ENCODE peak calls at places on chromosomes 11 and 22, in nine cellular contexts. H is A549, A is HCT116, Z is Panc1, C is GM23338, M is SK-N-SH, J is GM12878, E is HepG2, K is K562. O is an unnamed sample.

GRCh38 chr11:79193663-79194062 is 247.2 kb downstream of the TENM4 start:
- DNase-seq in H (no peak), A (no peak), Z (no peak), C (no peak), M (no peak), J (no peak), E (no peak), K (no peak), O (no peak)

GRCh38 chr11:29129850-29130249 is 887.0 kb downstream of the KCNA4 start:
- DNase-seq in H (peak), A (no peak), Z (no peak), C (no peak), M (no peak), J (no peak), E (no peak), K (no peak), O (no peak)

GRCh38 chr22:30250713-30251267 is 4.2 kb upstream of the LIF start:
- DNase-seq in H (peak), A (no peak), Z (no peak), C (no peak), M (peak), J (no peak), E (no peak), K (no peak), O (no peak)

GRCh38 chr11:112587664-112588063 is 327.0 kb upstream of the PLET1 start:
- DNase-seq in H (no peak), A (no peak), Z (no peak), C (no peak), M (no peak), J (no peak), E (no peak), K (no peak), O (no peak)

GRCh38 chr11:84564180-84564866 is 1062.8 kb downstream of the DLG2 start:
- DNase-seq in H (peak), A (peak), Z (peak), C (peak), M (peak), J (no peak), E (peak), K (peak), O (peak)

GRCh38 chr22:43262990-43263644 is 76.2 kb upstream of the TTLL12 start:
- DNase-seq in H (no peak), A (no peak), Z (no peak), C (no peak), M (no peak), J (peak), E (peak), K (peak), O (peak)

GRCh38 chr11:14244926-14245325 is 114.1 kb downstream of the RRAS2 start:
- DNase-seq in H (no peak), A (no peak), Z (no peak), C (no peak), M (no peak), J (no peak), E (no peak), K (no peak), O (no peak)

GRCh38 chr11:66863428-66864125 is 6.7 kb downstream of the LRFN4 start:
- DNase-seq in H (no peak), A (no peak), Z (no peak), C (no peak), M (no peak), J (no peak), E (no peak), K (no peak), O (no peak)

GRCh38 chr11:2086239-2087040 is 52.7 kb downstream of the IGF2 start:
- DNase-seq in H (no peak), A (no peak), Z (no peak), C (no peak), M (no peak), J (no peak), E (no peak), K (no peak), O (no peak)

GRCh38 chr22:49492308-49492707 is 335.4 kb downstream of the BRD1 start:
- DNase-seq in H (no peak), A (no peak), Z (no peak), C (no peak), M (no peak), J (no peak), E (no peak), K (no peak), O (no peak)

GRCh38 chr11:107719557-107720304 is 7.9 kb upstream of the SLN start:
- DNase-seq in H (no peak), A (no peak), Z (no peak), C (no peak), M (no peak), J (no peak), E (no peak), K (no peak), O (no peak)

DNA sequence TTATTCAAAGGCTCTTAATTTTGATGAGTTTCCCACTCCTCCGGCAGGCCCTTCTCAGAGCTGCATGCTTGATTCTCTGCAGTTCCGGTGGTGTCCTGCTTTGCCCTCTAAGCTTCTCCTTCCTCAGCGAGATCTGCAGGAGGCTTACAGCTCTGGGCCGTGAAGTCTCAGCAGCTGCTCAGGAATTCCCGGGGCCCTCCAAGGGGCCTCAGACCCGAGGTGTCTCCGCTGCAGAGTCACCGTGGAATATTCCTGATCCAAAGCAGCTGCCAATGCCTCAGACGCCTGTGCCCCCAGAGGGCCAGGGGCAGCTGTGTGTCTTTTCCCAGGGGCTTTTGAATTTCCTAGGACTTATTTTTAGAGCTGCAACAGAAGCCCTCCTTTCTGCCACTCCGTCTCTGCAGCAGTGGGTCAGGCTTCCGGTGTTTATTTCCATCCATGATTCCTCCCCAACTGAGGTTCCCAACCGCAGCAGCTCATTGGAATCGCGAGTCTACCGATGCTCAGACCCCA is 37.2 kb downstream of the RPS6KA4 start:
- DNase-seq in H (no peak), A (no peak), Z (no peak), C (peak), M (no peak), J (no peak), E (no peak), K (no peak), O (no peak)
- TF ChIP-seq REST in H (no peak), A (no peak), Z (no peak), C (no peak), M (no peak), J (no peak), E (no peak), K (no peak), O (no peak)

DNA sequence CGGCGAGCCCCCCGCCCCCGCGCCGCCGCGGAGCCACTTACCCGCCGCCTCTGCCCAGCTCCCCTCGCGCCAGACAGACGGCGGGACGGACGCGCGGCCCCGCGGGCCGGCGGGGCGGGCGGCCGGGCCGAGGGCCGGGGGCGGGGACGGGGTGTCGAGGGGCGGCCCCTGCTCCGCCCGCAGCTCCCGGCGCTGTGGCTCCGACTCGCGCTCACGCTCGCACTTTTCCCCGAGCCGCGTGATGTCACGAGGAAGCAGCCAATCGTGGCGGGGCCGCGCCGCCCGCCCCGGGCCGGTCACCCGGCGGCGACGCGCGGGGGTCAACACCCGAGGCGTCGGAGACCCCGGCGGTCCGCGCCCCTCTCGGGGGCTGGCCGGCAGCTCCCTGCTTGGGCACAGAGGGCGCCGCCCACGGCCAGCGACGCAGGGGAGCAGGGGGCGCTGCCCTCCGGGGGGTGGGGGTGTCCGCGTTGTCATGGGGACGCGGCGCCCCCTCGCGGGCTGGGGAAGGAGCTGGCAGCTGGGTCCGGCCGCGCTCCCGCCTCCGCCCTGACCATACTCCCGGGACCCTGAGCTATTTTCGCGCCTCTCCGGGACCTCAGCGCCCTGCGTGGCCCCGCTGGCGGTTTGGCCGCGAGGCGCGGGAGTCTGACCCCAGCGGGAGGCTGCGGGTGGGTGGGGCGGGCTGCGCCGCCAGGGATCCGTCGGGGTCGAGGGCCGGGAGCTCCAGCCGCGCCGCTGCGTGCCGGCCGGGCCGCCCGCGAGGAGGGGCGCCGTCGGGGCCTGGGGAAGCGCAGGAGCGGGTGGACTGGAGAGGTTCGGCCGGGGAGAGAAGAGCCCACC is at the start of gene CHRM4:
- DNase-seq in H (peak), A (no peak), Z (no peak), C (peak), M (peak), J (no peak), E (peak), K (peak), O (no peak)
- TF ChIP-seq CTCF in H (peak), A (peak), Z (peak), C (peak), M (peak), J (peak), E (peak), K (peak), O (no peak)

GRCh38 chr11:65525659-65526480 is 987 bp downstream of the SCYL1 start:
- DNase-seq in H (no peak), A (no peak), Z (no peak), C (no peak), M (peak), J (no peak), E (no peak), K (peak), O (no peak)
- TF ChIP-seq REST in H (no peak), A (no peak), Z (no peak), C (no peak), M (no peak), J (no peak), E (no peak), K (no peak), O (no peak)

GRCh38 chr22:31662668-31663037 is 638 bp upstream of the PISD start:
- DNase-seq in H (no peak), A (no peak), Z (no peak), C (no peak), M (no peak), J (no peak), E (no peak), K (no peak), O (no peak)
- TF ChIP-seq CTCF in H (no peak), A (no peak), Z (no peak), C (no peak), M (no peak), J (no peak), E (no peak), K (no peak), O (no peak)

GRCh38 chr11:19598456-19598855 is 114.2 kb upstream of the NAV2 start:
- DNase-seq in H (no peak), A (no peak), Z (no peak), C (no peak), M (peak), J (no peak), E (no peak), K (no peak), O (no peak)
- TF ChIP-seq REST in H (no peak), A (no peak), Z (no peak), C (no peak), M (no peak), J (no peak), E (no peak), K (no peak), O (no peak)

DNA sequence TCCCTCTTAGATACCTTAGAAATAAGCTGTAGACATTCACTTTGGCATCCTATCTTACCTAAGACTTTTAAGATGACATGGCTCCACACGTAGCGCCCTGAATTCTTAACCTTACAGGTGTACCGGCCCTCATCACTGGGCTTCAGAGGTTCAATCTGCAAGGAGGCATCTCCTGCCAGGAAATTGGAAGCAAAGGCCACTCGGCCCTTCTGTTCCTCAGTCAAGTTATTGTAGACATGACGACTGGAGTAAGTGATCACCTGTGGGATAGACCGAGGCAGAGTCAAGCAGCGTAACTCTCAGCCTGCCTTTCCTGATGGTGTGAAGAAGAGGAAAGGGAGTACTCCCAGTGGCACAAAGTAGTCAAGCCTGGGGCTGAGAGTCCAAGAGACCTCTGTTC is 22.5 kb upstream of the HSPA8 start:
- DNase-seq in H (no peak), A (no peak), Z (no peak), C (no peak), M (no peak), J (no peak), E (no peak), K (no peak), O (no peak)
- TF ChIP-seq CTCF in H (no peak), A (no peak), Z (no peak), C (no peak), M (no peak), J (no peak), E (no peak), K (no peak), O (no peak)

O was measured in HL-60.